ENCODE peak calls at places on chromosomes 16 and 17, in four cellular contexts. One of them, this sample, is unnamed.

GRCh38 chr17:74276561-74277009 is 2.6 kb downstream of the DNAI2 start:
- DNase-seq in BJ: no peak
- DNase-seq in left lung: no peak
- DNase-seq in CD4-positive, alpha-beta T cell: no peak
- DNase-seq in this sample: no peak

GRCh38 chr17:17609121-17609520 is 17.6 kb upstream of the PEMT start:
- DNase-seq in BJ: no peak
- DNase-seq in left lung: no peak
- DNase-seq in CD4-positive, alpha-beta T cell: no peak
- DNase-seq in this sample: no peak

GRCh38 chr16:50257876-50258275 is 8.5 kb upstream of the ADCY7 start:
- DNase-seq in BJ: no peak
- DNase-seq in left lung: no peak
- DNase-seq in CD4-positive, alpha-beta T cell: no peak
- DNase-seq in this sample: no peak

GRCh38 chr17:76122411-76123126 is 18.5 kb downstream of the FOXJ1 start:
- DNase-seq in BJ: no peak
- DNase-seq in left lung: no peak
- DNase-seq in CD4-positive, alpha-beta T cell: no peak
- DNase-seq in this sample: no peak

GRCh38 chr16:4495766-4496165 is 19.6 kb downstream of the HMOX2 start:
- DNase-seq in BJ: no peak
- DNase-seq in left lung: no peak
- DNase-seq in CD4-positive, alpha-beta T cell: no peak
- DNase-seq in this sample: no peak

GRCh38 chr17:77802811-77803220 is 155.7 kb upstream of the TNRC6C start:
- DNase-seq in BJ: no peak
- DNase-seq in left lung: no peak
- DNase-seq in CD4-positive, alpha-beta T cell: no peak
- DNase-seq in this sample: peak; percentile 36

GRCh38 chr17:40313660-40314556 is 4.9 kb downstream of the RARA start:
- DNase-seq in BJ: no peak
- DNase-seq in left lung: peak; percentile 46
- DNase-seq in CD4-positive, alpha-beta T cell: no peak
- DNase-seq in this sample: no peak

GRCh38 chr17:10683853-10684252 is 13.5 kb downstream of the SCO1 start:
- DNase-seq in BJ: no peak
- DNase-seq in left lung: no peak
- DNase-seq in CD4-positive, alpha-beta T cell: no peak
- DNase-seq in this sample: no peak

GRCh38 chr17:45857977-45858708 is 13.5 kb downstream of the SPPL2C start:
- DNase-seq in BJ: no peak
- DNase-seq in left lung: no peak
- DNase-seq in CD4-positive, alpha-beta T cell: no peak
- DNase-seq in this sample: no peak

GRCh38 chr17:29567362-29568330 is 809 bp upstream of the ABHD15 start:
- DNase-seq in BJ: no peak
- DNase-seq in left lung: peak; percentile 77
- DNase-seq in CD4-positive, alpha-beta T cell: peak; percentile 57
- DNase-seq in this sample: no peak
- TF ChIP-seq CTCF in BJ: peak; percentile 53
- TF ChIP-seq CTCF in left lung: peak; percentile 33
- TF ChIP-seq CTCF in CD4-positive, alpha-beta T cell: peak; percentile 32
- TF ChIP-seq CTCF in this sample: peak; percentile 64

GRCh38 chr17:38747385-38748328 is 479 bp downstream of the PCGF2 start:
- DNase-seq in BJ: no peak
- DNase-seq in left lung: no peak
- DNase-seq in CD4-positive, alpha-beta T cell: no peak
- DNase-seq in this sample: peak; percentile 42
- TF ChIP-seq CTCF in BJ: no peak
- TF ChIP-seq CTCF in left lung: no peak
- TF ChIP-seq CTCF in CD4-positive, alpha-beta T cell: no peak
- TF ChIP-seq CTCF in this sample: no peak

DNA sequence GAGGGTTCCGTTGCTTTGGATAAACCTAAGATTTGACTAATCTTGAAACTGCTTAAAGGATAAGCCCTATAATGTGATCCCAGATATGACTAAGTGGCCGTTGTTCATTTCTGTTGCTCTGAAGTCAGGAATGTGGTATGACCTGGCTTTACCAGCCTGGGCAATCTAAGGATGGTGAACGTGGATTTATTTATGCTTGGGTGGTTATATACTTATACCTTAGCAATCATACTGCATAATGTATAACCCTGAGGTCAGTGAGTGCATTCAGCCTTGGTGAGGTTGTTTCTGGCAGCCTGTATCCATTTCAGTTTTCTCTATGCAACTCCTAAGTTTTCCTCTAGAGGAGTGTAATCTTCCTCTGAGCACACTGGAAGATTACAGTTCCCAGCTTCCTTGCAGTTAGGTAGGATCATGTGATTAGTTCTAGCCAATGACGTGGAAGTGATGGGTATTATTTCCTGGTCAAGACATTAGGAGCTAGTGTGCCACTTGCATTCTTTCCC is 41.9 kb downstream of the FTO start:
- DNase-seq in BJ: no peak
- DNase-seq in left lung: no peak
- DNase-seq in CD4-positive, alpha-beta T cell: no peak
- DNase-seq in this sample: no peak
- TF ChIP-seq CTCF in BJ: peak; percentile 30
- TF ChIP-seq CTCF in left lung: no peak
- TF ChIP-seq CTCF in CD4-positive, alpha-beta T cell: no peak
- TF ChIP-seq CTCF in this sample: no peak

GRCh38 chr16:70703041-70703834 is 17.4 kb upstream of the MTSS2 start:
- DNase-seq in BJ: peak; percentile 90
- DNase-seq in left lung: no peak
- DNase-seq in CD4-positive, alpha-beta T cell: no peak
- DNase-seq in this sample: no peak
- TF ChIP-seq CTCF in BJ: peak; percentile 71
- TF ChIP-seq CTCF in left lung: no peak
- TF ChIP-seq CTCF in CD4-positive, alpha-beta T cell: no peak
- TF ChIP-seq CTCF in this sample: no peak

DNA sequence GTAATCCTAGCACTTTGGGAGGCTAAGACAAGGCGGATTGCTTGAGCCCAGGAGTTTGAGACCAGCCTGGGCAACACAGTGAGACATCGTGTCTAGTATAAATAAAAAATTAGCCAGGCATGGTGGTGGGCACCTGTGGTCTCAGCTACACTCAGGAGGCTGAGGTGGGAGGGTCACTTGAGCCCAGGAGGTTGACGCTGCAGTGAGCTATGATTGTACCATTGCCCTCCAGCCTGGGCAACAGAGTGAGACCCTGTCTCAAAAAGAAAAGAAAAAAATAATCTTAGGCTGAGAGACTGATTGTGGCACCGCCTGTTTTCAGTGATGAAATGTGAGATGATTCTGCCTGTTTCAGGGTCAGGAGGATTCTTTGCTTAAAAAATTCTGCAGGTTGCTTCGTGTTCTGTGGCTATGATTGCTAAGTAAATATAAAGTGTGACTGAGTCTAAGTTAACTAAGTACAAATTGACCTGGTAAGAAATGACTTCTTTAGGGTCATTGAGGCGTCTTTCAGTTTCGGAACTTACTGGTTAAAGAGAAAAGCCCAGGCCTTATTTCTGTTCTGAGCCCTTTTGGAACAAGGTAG is 128.3 kb downstream of the SOCS1 start:
- DNase-seq in BJ: no peak
- DNase-seq in left lung: no peak
- DNase-seq in CD4-positive, alpha-beta T cell: no peak
- DNase-seq in this sample: no peak
- TF ChIP-seq CTCF in BJ: no peak
- TF ChIP-seq CTCF in left lung: no peak
- TF ChIP-seq CTCF in CD4-positive, alpha-beta T cell: no peak
- TF ChIP-seq CTCF in this sample: no peak

DNA sequence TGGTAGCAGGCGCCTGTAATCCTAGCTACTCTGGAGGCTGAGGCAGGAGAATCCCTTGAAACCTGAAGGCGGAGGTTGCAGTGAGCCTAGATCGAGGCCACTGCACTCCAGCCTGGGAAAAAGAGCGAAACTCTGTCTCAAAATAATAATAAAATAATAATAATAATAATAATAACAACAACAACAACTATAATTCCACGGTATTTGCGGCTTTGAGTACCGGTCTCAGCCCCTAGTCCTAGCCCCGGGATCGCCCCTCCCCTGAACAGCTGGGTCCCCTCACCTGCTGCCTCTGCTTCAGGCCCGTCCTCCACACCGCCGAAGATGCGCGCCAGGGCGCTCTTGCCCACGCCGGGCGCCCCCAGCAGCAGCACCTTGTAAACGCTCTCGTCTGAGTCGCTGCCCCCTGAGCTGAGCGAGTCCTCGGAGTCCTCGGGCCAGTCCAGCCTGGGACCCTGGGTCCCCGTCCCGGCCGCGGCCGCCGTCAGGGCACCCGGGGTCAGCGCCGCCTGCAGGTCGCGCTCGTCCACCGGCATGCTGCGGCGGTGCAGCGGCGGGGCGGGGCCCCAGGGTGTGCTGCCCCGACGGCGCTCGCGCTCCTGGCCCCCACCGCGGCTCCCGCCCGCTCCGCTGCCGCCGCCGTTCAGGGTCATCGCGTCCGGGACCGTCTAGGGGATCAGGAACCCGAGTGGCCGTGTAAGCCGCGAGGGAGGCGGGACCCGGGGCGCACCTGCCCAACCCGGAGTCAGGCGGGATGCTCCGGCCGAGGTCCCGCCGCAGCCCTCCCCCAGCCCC is 611 bp downstream of the RRAD start:
- DNase-seq in BJ: no peak
- DNase-seq in left lung: no peak
- DNase-seq in CD4-positive, alpha-beta T cell: no peak
- DNase-seq in this sample: no peak
- TF ChIP-seq CTCF in BJ: no peak
- TF ChIP-seq CTCF in left lung: peak; percentile 25
- TF ChIP-seq CTCF in CD4-positive, alpha-beta T cell: peak; percentile 23
- TF ChIP-seq CTCF in this sample: peak; percentile 66

DNA sequence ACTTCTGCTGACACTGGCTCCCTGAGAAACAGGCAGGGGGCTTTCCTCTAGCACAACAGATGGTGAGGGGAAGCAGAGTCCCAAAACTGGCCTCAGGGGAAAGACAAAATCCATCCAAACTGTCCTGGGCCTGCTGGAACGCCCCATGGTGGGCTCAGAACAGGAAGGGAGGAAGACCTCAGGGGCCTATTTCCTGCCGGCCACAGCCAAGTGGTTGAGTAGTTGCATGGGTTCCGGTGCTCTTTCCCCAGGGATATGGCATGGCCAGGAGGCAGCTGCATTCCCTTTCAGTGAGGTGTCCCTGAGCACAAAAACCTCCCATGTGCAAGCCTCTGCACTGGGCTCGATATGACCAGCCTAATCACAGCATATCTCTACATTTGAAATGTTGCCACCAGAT is 303.0 kb upstream of the IRX5 start:
- DNase-seq in BJ: no peak
- DNase-seq in left lung: no peak
- DNase-seq in CD4-positive, alpha-beta T cell: no peak
- DNase-seq in this sample: no peak
- TF ChIP-seq CTCF in BJ: no peak
- TF ChIP-seq CTCF in left lung: no peak
- TF ChIP-seq CTCF in CD4-positive, alpha-beta T cell: no peak
- TF ChIP-seq CTCF in this sample: no peak

DNA sequence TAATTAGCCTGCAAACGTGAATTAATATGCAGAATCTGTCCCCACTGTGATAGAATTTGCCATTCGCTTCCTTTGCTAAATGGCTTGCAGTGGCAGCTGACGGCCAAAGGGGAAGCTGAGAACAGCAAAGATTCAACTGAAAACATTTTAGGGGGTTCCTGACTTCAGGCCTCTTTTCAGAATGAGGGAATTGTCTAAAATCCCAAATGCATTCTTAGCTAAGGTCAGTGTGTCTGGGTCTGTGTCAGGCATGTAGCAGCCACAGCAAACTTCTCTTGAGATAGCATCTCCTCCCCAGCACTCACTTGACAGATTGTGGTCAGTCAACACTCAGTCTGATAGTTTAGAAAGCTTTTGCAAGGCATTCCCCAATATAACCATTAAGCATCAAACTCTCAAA is 701.1 kb downstream of the WWOX start:
- DNase-seq in BJ: no peak
- DNase-seq in left lung: no peak
- DNase-seq in CD4-positive, alpha-beta T cell: no peak
- DNase-seq in this sample: no peak
- TF ChIP-seq CTCF in BJ: no peak
- TF ChIP-seq CTCF in left lung: no peak
- TF ChIP-seq CTCF in CD4-positive, alpha-beta T cell: no peak
- TF ChIP-seq CTCF in this sample: no peak

GRCh38 chr16:89489040-89489721 is 1.2 kb downstream of the ANKRD11 start:
- DNase-seq in BJ: peak; percentile 67
- DNase-seq in left lung: peak; percentile 85
- DNase-seq in CD4-positive, alpha-beta T cell: peak; percentile 75
- DNase-seq in this sample: peak; percentile 91
- TF ChIP-seq CTCF in BJ: peak; percentile 43
- TF ChIP-seq CTCF in left lung: no peak
- TF ChIP-seq CTCF in CD4-positive, alpha-beta T cell: no peak
- TF ChIP-seq CTCF in this sample: peak; percentile 26

GRCh38 chr16:69311533-69312388 is 611 bp downstream of the VPS4A start:
- DNase-seq in BJ: no peak
- DNase-seq in left lung: no peak
- DNase-seq in CD4-positive, alpha-beta T cell: no peak
- DNase-seq in this sample: no peak
- TF ChIP-seq CTCF in BJ: peak; percentile 28
- TF ChIP-seq CTCF in left lung: no peak
- TF ChIP-seq CTCF in CD4-positive, alpha-beta T cell: no peak
- TF ChIP-seq CTCF in this sample: no peak

This sample was measured in CD14-positive monocyte.